ENCODE peak calls at places on chromosomes 6 and 20, in seven cellular contexts. Y, C, N, J, E, D and T are unnamed samples.

GRCh38 chr6:163349696-163350095 is 64.8 kb upstream of the QKI start:
- DNase-seq in Y (no peak), C (no peak), N (no peak), J (no peak), E (no peak), D (no peak), T (no peak)

GRCh38 chr6:63806573-63806913 is 170.9 kb downstream of the PHF3 start:
- DNase-seq in Y (no peak), C (no peak), N (no peak), J (no peak), E (no peak), D (no peak), T (no peak)

GRCh38 chr6:155150967-155151671 is 112.7 kb upstream of the CLDN20 start:
- DNase-seq in Y (no peak), C (no peak), N (no peak), J (no peak), E (no peak), D (no peak), T (no peak)

GRCh38 chr6:158552055-158552795 is 7.7 kb upstream of the TMEM181 start:
- DNase-seq in Y (no peak), C (no peak), N (no peak), J (no peak), E (no peak), D (no peak), T (no peak)

GRCh38 chr6:18473765-18474164 is 86.6 kb downstream of the RNF144B start:
- DNase-seq in Y (no peak), C (no peak), N (no peak), J (no peak), E (no peak), D (no peak), T (no peak)

GRCh38 chr20:57040924-57041323 is 225.5 kb downstream of the BMP7 start:
- DNase-seq in Y (no peak), C (peak; percentile 77), N (no peak), J (no peak), E (no peak), D (peak; percentile 72), T (no peak)

GRCh38 chr6:140071601-140072062 is 697.2 kb upstream of the CITED2 start:
- DNase-seq in Y (peak; percentile 19), C (peak; percentile 92), N (no peak), J (no peak), E (no peak), D (peak; percentile 94), T (peak; percentile 95)

GRCh38 chr20:37205130-37205529 is 25.8 kb upstream of the MROH8 start:
- DNase-seq in Y (no peak), C (no peak), N (no peak), J (peak; percentile 14), E (no peak), D (no peak), T (no peak)

GRCh38 chr6:169162249-169162967 is 91.2 kb downstream of the THBS2 start:
- DNase-seq in Y (no peak), C (no peak), N (no peak), J (no peak), E (no peak), D (no peak), T (no peak)

GRCh38 chr6:155154158-155154830 is 109.5 kb upstream of the CLDN20 start:
- DNase-seq in Y (no peak), C (peak; percentile 89), N (no peak), J (no peak), E (no peak), D (peak; percentile 91), T (peak; percentile 96)

GRCh38 chr20:41531876-41532275 is 86.3 kb downstream of the CHD6 start:
- DNase-seq in Y (no peak), C (no peak), N (no peak), J (no peak), E (no peak), D (peak; percentile 57), T (peak; percentile 13)

GRCh38 chr20:29878281-29878741 is 1379.2 kb upstream of the DEFB115 start:
- DNase-seq in Y (peak; percentile 20), C (no peak), N (no peak), J (no peak), E (no peak), D (peak; percentile 11), T (no peak)

GRCh38 chr6:84269947-84270733 is 42.7 kb upstream of the CEP162 start:
- DNase-seq in Y (no peak), C (no peak), N (no peak), J (no peak), E (no peak), D (no peak), T (no peak)

GRCh38 chr6:89387516-89388222 is 24.4 kb downstream of the RRAGD start:
- DNase-seq in Y (no peak), C (no peak), N (no peak), J (no peak), E (no peak), D (no peak), T (no peak)

GRCh38 chr20:51366155-51366886 is 176.2 kb downstream of the NFATC2 start:
- DNase-seq in Y (no peak), C (peak; percentile 100), N (no peak), J (no peak), E (peak; percentile 69), D (peak; percentile 100), T (peak; percentile 100)

GRCh38 chr6:130578713-130579112 is 212.9 kb downstream of the TMEM200A start:
- DNase-seq in Y (no peak), C (no peak), N (no peak), J (no peak), E (no peak), D (no peak), T (no peak)

GRCh38 chr6:26142026-26142425 is 54.8 kb downstream of the HFE start:
- DNase-seq in Y (no peak), C (no peak), N (no peak), J (peak; percentile 41), E (no peak), D (no peak), T (no peak)

GRCh38 chr20:17725094-17725835 is 25.5 kb downstream of the BANF2 start:
- DNase-seq in Y (no peak), C (no peak), N (no peak), J (no peak), E (no peak), D (no peak), T (no peak)

GRCh38 chr6:162856885-162857284 is 129.1 kb downstream of the PACRG start:
- DNase-seq in Y (peak; percentile 75), C (peak; percentile 81), N (no peak), J (peak; percentile 84), E (no peak), D (peak; percentile 75), T (peak; percentile 87)

GRCh38 chr6:139828751-139829519 is 454.5 kb upstream of the CITED2 start:
- DNase-seq in Y (no peak), C (no peak), N (no peak), J (no peak), E (no peak), D (no peak), T (no peak)

GRCh38 chr20:33663161-33664084 is 1.3 kb downstream of the C20orf144 start:
- DNase-seq in Y (peak; percentile 84), C (peak; percentile 72), N (peak; percentile 73), J (peak; percentile 91), E (peak; percentile 86), D (peak; percentile 81), T (peak; percentile 44)

GRCh38 chr20:61806995-61807394 is 258.7 kb downstream of the TAF4 start:
- DNase-seq in Y (no peak), C (no peak), N (no peak), J (no peak), E (peak; percentile 6), D (no peak), T (no peak)